ENCODE peak calls at places on chromosomes 12 and 14, in ten cellular contexts. M is mucosa of gallbladder; I is GM04503; D is NCI-H774; G is AG10803; T is stimulated activated CD8-positive, alpha-beta memory T cell treated with anti-CD3 and anti-CD28 coated beads, Interleukin-7, amount 100 ng/mL, for 1 hour; V is iPS-NIHi11; Y is stomach; L is substantia nigra; H is kidney glomerular epithelial cell. K is an unnamed sample.

GRCh38 chr14:103091041-103091882 is 3.3 kb upstream of the EXOC3L4 start:
- DNase-seq in M (peak), I (no peak), D (peak), G (peak), T (peak), V (peak), Y (peak), L (no peak), H (no peak), K (peak)

GRCh38 chr14:83556746-83557460 is 1973.0 kb upstream of the FLRT2 start:
- DNase-seq in M (no peak), I (no peak), D (no peak), G (no peak), T (no peak), V (no peak), Y (no peak), L (no peak), H (peak), K (no peak)

GRCh38 chr12:127295630-127296029 is 971.3 kb upstream of the TMEM132C start:
- DNase-seq in M (no peak), I (no peak), D (no peak), G (no peak), T (no peak), V (no peak), Y (no peak), L (no peak), H (no peak), K (no peak)

GRCh38 chr12:71141270-71141948 is 16.4 kb downstream of the TSPAN8 start:
- DNase-seq in M (no peak), I (no peak), D (no peak), G (no peak), T (no peak), V (no peak), Y (peak), L (no peak), H (no peak), K (no peak)

GRCh38 chr12:1606021-1606622 is 11.7 kb upstream of the FBXL14 start:
- DNase-seq in M (peak), I (peak), D (peak), G (peak), T (no peak), V (peak), Y (peak), L (no peak), H (peak), K (peak)

GRCh38 chr14:105144666-105145380 is 23.8 kb downstream of the JAG2 start:
- DNase-seq in M (no peak), I (no peak), D (no peak), G (no peak), T (no peak), V (peak), Y (no peak), L (no peak), H (no peak), K (peak)

GRCh38 chr14:20614038-20614840 is 23.1 kb upstream of the RNASE12 start:
- DNase-seq in M (no peak), I (no peak), D (no peak), G (no peak), T (no peak), V (no peak), Y (no peak), L (no peak), H (peak), K (no peak)

GRCh38 chr12:82754856-82755255 is 68.2 kb downstream of the TMTC2 start:
- DNase-seq in M (no peak), I (no peak), D (no peak), G (no peak), T (no peak), V (no peak), Y (no peak), L (no peak), H (no peak), K (no peak)

GRCh38 chr12:76874491-76875190 is 4.2 kb downstream of the CSRP2 start:
- DNase-seq in M (no peak), I (no peak), D (no peak), G (no peak), T (no peak), V (no peak), Y (no peak), L (no peak), H (no peak), K (no peak)

GRCh38 chr14:104878582-104878981 is 13.5 kb downstream of the CEP170B start:
- DNase-seq in M (no peak), I (no peak), D (peak), G (no peak), T (no peak), V (peak), Y (no peak), L (no peak), H (no peak), K (peak)

GRCh38 chr12:79991586-79991985 is 56.7 kb upstream of the PPP1R12A start:
- DNase-seq in M (no peak), I (no peak), D (no peak), G (no peak), T (no peak), V (no peak), Y (no peak), L (no peak), H (no peak), K (no peak)

GRCh38 chr12:85441740-85442139 is 161.7 kb downstream of the ALX1 start:
- DNase-seq in M (no peak), I (no peak), D (peak), G (peak), T (no peak), V (peak), Y (no peak), L (no peak), H (peak), K (no peak)

GRCh38 chr12:80056845-80057244 is 42.5 kb upstream of the OTOGL start:
- DNase-seq in M (peak), I (no peak), D (no peak), G (no peak), T (no peak), V (no peak), Y (peak), L (no peak), H (no peak), K (no peak)

GRCh38 chr14:51735851-51736250 is 84.1 kb downstream of the FRMD6 start:
- DNase-seq in M (no peak), I (no peak), D (peak), G (no peak), T (no peak), V (no peak), Y (no peak), L (no peak), H (no peak), K (no peak)

K was measured in Right ventricle myocardium inferior.